ENCODE peak calls at places on chromosomes 12 and 14, in four cellular contexts. K, S, O and R are unnamed samples.

GRCh38 chr14:38556321-38556720 is 300.4 kb upstream of the CLEC14A start:
- DNase-seq in K (no peak), O (no peak), S (no peak), R (no peak)

GRCh38 chr12:6963016-6963731 is 7.3 kb downstream of the PHB2 start:
- DNase-seq in K (no peak), O (no peak), S (no peak), R (no peak)

GRCh38 chr14:102695172-102695569 is 82.1 kb upstream of the TRAF3 start:
- DNase-seq in O (no peak), K (no peak), S (no peak), R (no peak)

GRCh38 chr12:103495783-103496456 is at the start of gene C12orf42:
- DNase-seq in K (peak), S (no peak), O (peak), R (peak)

GRCh38 chr14:100476012-100476822 is 111.0 kb downstream of the BEGAIN start:
- DNase-seq in O (peak), K (peak), S (peak), R (no peak)

GRCh38 chr14:95052016-95052585 is 105.2 kb downstream of the DICER1 start:
- DNase-seq in O (no peak), K (no peak), S (no peak), R (no peak)

GRCh38 chr12:44019118-44019517 is 183.2 kb downstream of the TMEM117 start:
- DNase-seq in O (no peak), K (no peak), S (no peak), R (no peak)

GRCh38 chr12:117037296-117038022 is 61.8 kb downstream of the TESC start:
- DNase-seq in K (no peak), O (no peak), S (peak), R (no peak)

GRCh38 chr12:100026241-100026640 is 41.5 kb upstream of the ANKS1B start:
- DNase-seq in S (peak), K (no peak), O (no peak), R (no peak)

GRCh38 chr12:47777741-47778558 is 4.9 kb downstream of the SLC48A1 start:
- DNase-seq in O (peak), K (no peak), S (no peak), R (no peak)

GRCh38 chr14:75334191-75335051 is 55.8 kb downstream of the FOS start:
- DNase-seq in O (no peak), S (peak), K (no peak), R (peak)

GRCh38 chr14:90454041-90455000 is 57.5 kb downstream of the CALM1 start:
- DNase-seq in K (peak), O (peak), S (peak), R (no peak)

GRCh38 chr14:73752297-73752992 is 38.3 kb upstream of the PNMA1 start:
- DNase-seq in K (no peak), O (no peak), S (peak), R (no peak)

GRCh38 chr14:46596236-46596635 is 55.3 kb downstream of the RPL10L start:
- DNase-seq in K (no peak), S (no peak), O (no peak), R (no peak)

GRCh38 chr14:35149239-35149638 is 26.9 kb downstream of the PRORP start:
- DNase-seq in O (no peak), S (no peak), K (no peak), R (no peak)

GRCh38 chr12:106760184-106760531 is 14.3 kb upstream of the RIC8B start:
- DNase-seq in S (peak), K (no peak), O (no peak), R (peak)

GRCh38 chr12:53798575-53798974 is 46.8 kb upstream of the CISTR start:
- DNase-seq in K (peak), S (no peak), O (no peak), R (no peak)

GRCh38 chr12:110245278-110245868 is 35.7 kb upstream of the ATP2A2 start:
- DNase-seq in K (no peak), S (no peak), O (no peak), R (no peak)

GRCh38 chr12:131101006-131101405 is 147.3 kb downstream of the ADGRD1 start:
- DNase-seq in S (no peak), K (no peak), O (no peak), R (no peak)

GRCh38 chr14:64544607-64545312 is 4.2 kb downstream of the HSPA2 start:
- DNase-seq in K (no peak), S (peak), O (no peak), R (no peak)

GRCh38 chr12:1346126-1346525 is 248.3 kb downstream of the FBXL14 start:
- DNase-seq in K (no peak), O (no peak), S (peak), R (no peak)

GRCh38 chr12:121750507-121750955 is 38.0 kb downstream of the TMEM120B start:
- DNase-seq in S (no peak), O (no peak), K (no peak), R (no peak)

GRCh38 chr14:104983231-104983721 is 2.3 kb upstream of the CLBA1 start:
- DNase-seq in O (no peak), S (no peak), K (no peak), R (no peak)

GRCh38 chr12:69765515-69765914 is 26.9 kb downstream of the RAB3IP start:
- DNase-seq in O (no peak), S (no peak), K (no peak), R (no peak)

GRCh38 chr12:103805961-103806360 is 35.1 kb downstream of the NT5DC3 start:
- DNase-seq in O (no peak), S (no peak), K (no peak), R (no peak)

GRCh38 chr12:19639781-19640180 is 200.5 kb downstream of the AEBP2 start:
- DNase-seq in K (no peak), O (no peak), S (no peak), R (no peak)

GRCh38 chr14:94170151-94170550 is 4.0 kb upstream of the PPP4R4 start:
- DNase-seq in S (no peak), K (no peak), O (no peak), R (no peak)

GRCh38 chr12:127987199-127987901 is 279.6 kb upstream of the TMEM132C start:
- DNase-seq in O (no peak), K (no peak), S (no peak), R (no peak)

GRCh38 chr14:36070056-36071043 is 106.2 kb downstream of the PTCSC3 start:
- DNase-seq in S (peak), O (peak), K (peak), R (no peak)

GRCh38 chr12:56905852-56906251 is 28.4 kb downstream of the SDR9C7 start:
- DNase-seq in O (no peak), S (no peak), K (no peak), R (no peak)

GRCh38 chr12:93571854-93572711 is at the start of gene SOCS2:
- DNase-seq in O (peak), K (peak), S (peak), R (no peak)

GRCh38 chr12:85308374-85308773 is 28.4 kb downstream of the ALX1 start:
- DNase-seq in S (no peak), O (no peak), K (no peak), R (no peak)

GRCh38 chr12:116525418-116526001 is 33.7 kb upstream of the MAP1LC3B2 start:
- DNase-seq in O (no peak), K (peak), S (peak), R (no peak)

GRCh38 chr12:55933799-55934174 is 2.8 kb downstream of the DGKA start:
- DNase-seq in S (no peak), O (no peak), K (no peak), R (no peak)

GRCh38 chr12:98465950-98466349 is 49.4 kb upstream of the TMPO start:
- DNase-seq in O (no peak), K (no peak), S (no peak), R (no peak)

GRCh38 chr12:98471085-98471484 is 44.3 kb upstream of the TMPO start:
- DNase-seq in S (no peak), K (no peak), O (no peak), R (no peak)

GRCh38 chr12:98470469-98471082 is 44.8 kb upstream of the TMPO start:
- DNase-seq in O (no peak), S (no peak), K (no peak), R (no peak)

GRCh38 chr12:98466970-98467369 is 48.4 kb upstream of the TMPO start:
- DNase-seq in K (no peak), O (no peak), S (no peak), R (no peak)

GRCh38 chr12:98469108-98469507 is 46.3 kb upstream of the TMPO start:
- DNase-seq in K (no peak), O (no peak), S (no peak), R (no peak)
- TF ChIP-seq ELK1 in K (no peak), O (no peak), S (no peak), R (no peak)

DNA sequence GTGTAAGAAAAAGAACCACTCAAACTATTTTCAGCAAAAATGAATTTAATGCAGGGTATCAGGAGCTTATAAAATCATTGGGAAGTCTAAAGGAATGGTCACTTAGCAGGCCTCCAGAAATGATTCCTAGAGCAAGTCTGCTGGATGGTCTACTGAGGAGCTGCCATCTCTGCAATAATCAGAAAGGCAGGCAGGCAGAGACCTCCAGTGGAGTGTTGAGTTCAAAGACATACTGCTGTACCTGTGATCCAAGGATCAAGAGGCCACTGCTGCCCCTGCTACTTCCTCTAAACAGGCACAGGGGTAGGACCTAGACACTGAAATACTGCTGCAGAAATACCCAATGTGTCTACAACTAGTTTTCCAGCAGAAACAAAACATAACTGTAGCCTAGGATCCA is 14.5 kb upstream of the KICS2 start:
- DNase-seq in O (no peak), K (no peak), S (peak), R (no peak)
- TF ChIP-seq ELK1 in O (no peak), K (no peak), S (no peak), R (no peak)

DNA sequence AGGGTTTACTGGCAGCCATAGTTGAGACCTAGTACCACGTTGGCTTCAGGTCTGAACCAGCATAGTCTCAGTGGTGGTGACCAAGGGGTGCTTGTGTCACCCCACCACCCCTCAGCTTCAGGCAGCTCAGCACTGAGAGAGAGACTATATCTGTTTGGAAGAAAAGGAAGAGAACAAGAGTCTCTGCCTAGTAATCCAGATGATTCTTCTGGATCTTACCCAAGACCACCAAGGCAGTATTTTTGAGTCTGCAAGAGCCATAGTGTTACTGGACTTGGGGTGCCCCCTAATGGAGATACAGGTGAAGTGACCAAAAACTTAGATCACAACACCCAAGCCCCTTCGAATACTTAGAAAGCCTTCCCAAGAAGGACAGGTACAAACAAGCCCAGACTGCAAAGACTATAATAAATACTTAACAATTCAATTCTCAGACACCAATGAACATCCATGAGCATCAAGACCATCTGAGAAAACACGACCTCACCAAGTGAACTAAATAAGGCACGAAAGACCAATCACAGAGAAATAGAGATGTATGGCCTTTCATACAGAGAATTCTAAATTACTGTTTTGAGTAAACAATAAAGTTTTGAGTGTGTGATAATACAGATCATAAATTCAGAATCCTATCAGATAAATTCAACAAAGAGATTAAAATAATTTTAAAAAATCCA is 107.0 kb downstream of the HELB start:
- DNase-seq in S (peak), O (peak), K (no peak), R (no peak)
- TF ChIP-seq ELK1 in S (no peak), O (no peak), K (no peak), R (no peak)

GRCh38 chr14:71139058-71139946 is 232.0 kb downstream of the PCNX1 start:
- DNase-seq in K (peak), S (peak), O (peak), R (peak)

GRCh38 chr14:71141701-71142374 is 234.6 kb downstream of the PCNX1 start:
- DNase-seq in O (no peak), S (peak), K (no peak), R (no peak)

GRCh38 chr14:71140157-71140556 is 232.9 kb downstream of the PCNX1 start:
- DNase-seq in O (no peak), S (no peak), K (no peak), R (no peak)

GRCh38 chr14:71143391-71144290 is 236.4 kb downstream of the PCNX1 start:
- DNase-seq in K (no peak), S (peak), O (peak), R (no peak)

GRCh38 chr14:71142375-71143038 is 235.2 kb downstream of the PCNX1 start:
- DNase-seq in O (no peak), K (no peak), S (peak), R (peak)
- TF ChIP-seq ELK1 in O (no peak), K (no peak), S (no peak), R (no peak)

DNA sequence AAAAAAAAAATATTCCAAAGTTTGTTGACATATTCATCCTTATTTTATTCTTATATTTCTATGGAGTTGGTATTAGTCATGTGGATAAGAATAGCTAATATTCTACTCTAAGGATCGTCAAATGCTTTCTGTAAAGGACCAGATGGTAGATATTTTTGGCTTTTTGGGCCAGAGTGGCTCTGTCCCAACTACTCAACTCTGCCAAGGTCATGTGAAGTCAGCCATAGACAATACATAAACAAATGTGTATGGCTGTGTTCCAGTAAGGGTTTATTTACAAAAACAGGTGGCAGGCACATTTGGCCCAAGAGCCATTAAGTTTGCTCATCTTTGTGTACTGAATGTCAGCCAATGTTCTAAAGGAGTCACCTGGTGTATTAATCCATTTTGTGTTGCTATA is 131.8 kb downstream of the TBX5 start:
- DNase-seq in O (no peak), S (no peak), K (no peak), R (no peak)
- TF ChIP-seq ELK1 in O (no peak), S (no peak), K (no peak), R (no peak)